ENCODE peak calls at places on chromosomes 2 and 18, in five cellular contexts. One of them, this sample, is unnamed.

GRCh38 chr18:7334973-7335568 is 104.2 kb downstream of the LRRC30 start:
- DNase-seq in H1: no peak
- DNase-seq in H9: no peak
- DNase-seq in IMR-90: no peak
- DNase-seq in neuronal stem cell: no peak
- DNase-seq in this sample: no peak

GRCh38 chr2:143732076-143732475 is 602.9 kb downstream of the ARHGAP15 start:
- DNase-seq in neuronal stem cell: no peak
- DNase-seq in IMR-90: peak
- DNase-seq in H9: no peak
- DNase-seq in H1: no peak
- DNase-seq in this sample: no peak

GRCh38 chr2:69781321-69782248 is 39.7 kb downstream of the ANXA4 start:
- DNase-seq in neuronal stem cell: no peak
- DNase-seq in IMR-90: no peak
- DNase-seq in H9: no peak
- DNase-seq in H1: no peak
- DNase-seq in this sample: no peak

GRCh38 chr2:127618551-127618950 is 27.4 kb upstream of the GPR17 start:
- DNase-seq in H9: no peak
- DNase-seq in neuronal stem cell: no peak
- DNase-seq in H1: no peak
- DNase-seq in IMR-90: no peak
- DNase-seq in this sample: no peak

GRCh38 chr2:157627594-157628281 is 926 bp downstream of the ACVR1C start:
- DNase-seq in neuronal stem cell: peak
- DNase-seq in H9: peak
- DNase-seq in H1: no peak
- DNase-seq in IMR-90: peak
- DNase-seq in this sample: no peak

GRCh38 chr18:8522756-8523155 is 86.5 kb upstream of the RAB12 start:
- DNase-seq in IMR-90: no peak
- DNase-seq in H9: no peak
- DNase-seq in H1: no peak
- DNase-seq in neuronal stem cell: no peak
- DNase-seq in this sample: no peak

GRCh38 chr2:241036397-241036963 is 38.1 kb downstream of the SNED1 start:
- DNase-seq in neuronal stem cell: peak
- DNase-seq in H9: peak
- DNase-seq in IMR-90: no peak
- DNase-seq in H1: no peak
- DNase-seq in this sample: no peak

GRCh38 chr2:69652206-69652605 is 8.7 kb upstream of the AAK1 start:
- DNase-seq in IMR-90: peak
- DNase-seq in H9: no peak
- DNase-seq in H1: no peak
- DNase-seq in neuronal stem cell: no peak
- DNase-seq in this sample: peak

GRCh38 chr2:74441111-74441689 is 537 bp downstream of the RTKN start:
- DNase-seq in IMR-90: no peak
- DNase-seq in H1: no peak
- DNase-seq in H9: no peak
- DNase-seq in neuronal stem cell: peak
- DNase-seq in this sample: no peak

GRCh38 chr18:54775686-54776085 is 52.6 kb upstream of the RAB27B start:
- DNase-seq in neuronal stem cell: no peak
- DNase-seq in H1: no peak
- DNase-seq in H9: no peak
- DNase-seq in IMR-90: peak
- DNase-seq in this sample: no peak

GRCh38 chr2:15808980-15809379 is 131.4 kb upstream of the MYCN start:
- DNase-seq in H9: peak
- DNase-seq in IMR-90: no peak
- DNase-seq in H1: no peak
- DNase-seq in neuronal stem cell: no peak
- DNase-seq in this sample: no peak

GRCh38 chr2:15812187-15812830 is 128.0 kb upstream of the MYCN start:
- DNase-seq in IMR-90: no peak
- DNase-seq in H1: no peak
- DNase-seq in H9: no peak
- DNase-seq in neuronal stem cell: no peak
- DNase-seq in this sample: no peak

GRCh38 chr2:15809504-15809903 is 130.8 kb upstream of the MYCN start:
- DNase-seq in neuronal stem cell: no peak
- DNase-seq in H1: no peak
- DNase-seq in IMR-90: no peak
- DNase-seq in H9: peak
- DNase-seq in this sample: no peak

GRCh38 chr2:15811367-15811766 is 129.0 kb upstream of the MYCN start:
- DNase-seq in H9: peak
- DNase-seq in H1: no peak
- DNase-seq in neuronal stem cell: peak
- DNase-seq in IMR-90: no peak
- DNase-seq in this sample: no peak

DNA sequence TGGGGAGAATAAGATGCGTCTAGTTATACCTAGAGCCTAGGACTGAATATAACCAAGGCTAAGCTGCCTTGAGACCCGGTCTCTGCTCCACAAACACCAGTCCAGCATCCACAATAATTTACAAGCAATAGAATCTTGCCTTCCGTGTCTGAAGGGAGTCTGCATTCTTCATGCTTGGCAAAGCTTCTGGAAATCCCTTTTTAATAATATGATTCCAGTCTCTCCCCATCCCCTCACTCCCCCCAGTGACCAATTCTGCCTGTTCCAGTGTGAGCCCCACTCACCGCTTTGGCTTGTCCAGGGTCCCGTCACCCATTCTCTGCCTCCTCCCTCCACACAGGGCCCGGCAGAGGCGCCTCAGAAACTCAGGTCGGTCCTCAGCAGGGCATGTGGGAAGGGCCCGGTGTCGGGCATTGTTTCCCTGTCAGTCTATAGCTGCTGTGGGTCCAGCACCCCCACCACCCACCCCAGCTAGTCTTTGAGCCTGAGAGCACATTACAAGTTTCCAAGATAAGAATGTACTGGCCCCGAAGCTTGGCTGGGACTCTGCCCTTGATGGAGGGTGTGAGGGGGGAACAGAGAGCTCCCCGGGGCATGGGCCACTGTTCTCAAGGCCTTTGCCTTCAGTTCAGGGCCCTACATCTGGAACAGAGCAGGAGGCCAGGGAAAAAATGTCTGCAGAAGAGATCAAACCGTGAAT is 129.7 kb upstream of the MYCN start:
- DNase-seq in H1: no peak
- DNase-seq in H9: no peak
- DNase-seq in neuronal stem cell: no peak
- DNase-seq in IMR-90: no peak
- DNase-seq in this sample: no peak
- H2BK120ac ChIP-seq in H1: no peak
- H2BK120ac ChIP-seq in H9: no peak
- H2BK120ac ChIP-seq in neuronal stem cell: peak
- H2BK120ac ChIP-seq in IMR-90: no peak
- H2BK120ac ChIP-seq in this sample: peak

GRCh38 chr2:29041161-29041660 is 33.1 kb downstream of the PCARE start:
- DNase-seq in H1: no peak
- DNase-seq in H9: no peak
- DNase-seq in neuronal stem cell: no peak
- DNase-seq in IMR-90: no peak
- DNase-seq in this sample: peak

GRCh38 chr2:29042581-29043075 is 31.7 kb downstream of the PCARE start:
- DNase-seq in H9: no peak
- DNase-seq in neuronal stem cell: no peak
- DNase-seq in IMR-90: peak
- DNase-seq in H1: no peak
- DNase-seq in this sample: no peak

GRCh38 chr2:29035346-29035745 is 39.0 kb downstream of the PCARE start:
- DNase-seq in H1: no peak
- DNase-seq in IMR-90: no peak
- DNase-seq in neuronal stem cell: no peak
- DNase-seq in H9: no peak
- DNase-seq in this sample: no peak

GRCh38 chr2:29040552-29040951 is 33.8 kb downstream of the PCARE start:
- DNase-seq in H9: no peak
- DNase-seq in neuronal stem cell: no peak
- DNase-seq in IMR-90: peak
- DNase-seq in H1: no peak
- DNase-seq in this sample: no peak

DNA sequence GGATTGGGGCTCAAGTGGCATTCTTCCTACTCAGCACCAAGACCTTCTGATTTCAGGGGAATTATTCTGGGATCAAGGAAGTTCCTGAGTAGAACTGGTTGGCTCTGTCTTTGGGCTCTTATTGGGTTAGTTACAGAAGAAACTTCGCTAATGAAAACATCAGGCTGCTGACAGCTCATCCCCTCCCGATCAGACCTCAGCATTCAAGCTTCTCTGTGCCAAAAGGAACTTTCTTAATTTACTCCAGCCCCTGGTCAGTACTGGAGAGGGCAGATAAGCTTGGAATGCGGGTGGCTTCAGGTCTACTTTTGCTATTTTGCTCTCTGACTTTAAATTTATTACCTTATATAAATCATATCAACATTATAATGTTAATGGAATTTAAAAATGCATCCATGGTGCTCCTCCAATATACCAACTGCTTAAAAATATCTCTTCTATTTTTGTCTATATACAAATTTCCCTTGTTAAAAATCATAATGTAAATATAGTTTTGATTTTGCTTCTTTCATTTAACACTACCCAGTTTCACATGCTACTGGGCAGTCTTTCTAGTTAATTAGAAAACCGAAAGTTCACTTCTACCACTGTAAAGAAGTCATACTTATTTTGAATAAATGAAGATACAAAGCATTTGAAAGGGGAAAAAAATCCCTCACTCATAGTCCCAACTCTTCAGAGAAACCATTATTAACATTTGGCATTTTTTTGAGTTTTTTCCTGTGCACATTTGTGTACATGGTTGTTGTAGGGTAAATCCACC is 34.4 kb downstream of the PCARE start:
- DNase-seq in IMR-90: no peak
- DNase-seq in neuronal stem cell: no peak
- DNase-seq in H1: no peak
- DNase-seq in H9: no peak
- DNase-seq in this sample: no peak
- H2AFZ ChIP-seq in IMR-90: no peak
- H2AFZ ChIP-seq in neuronal stem cell: no peak
- H2AFZ ChIP-seq in H1: no peak
- H2AFZ ChIP-seq in H9: no peak
- H2AFZ ChIP-seq in this sample: no peak

DNA sequence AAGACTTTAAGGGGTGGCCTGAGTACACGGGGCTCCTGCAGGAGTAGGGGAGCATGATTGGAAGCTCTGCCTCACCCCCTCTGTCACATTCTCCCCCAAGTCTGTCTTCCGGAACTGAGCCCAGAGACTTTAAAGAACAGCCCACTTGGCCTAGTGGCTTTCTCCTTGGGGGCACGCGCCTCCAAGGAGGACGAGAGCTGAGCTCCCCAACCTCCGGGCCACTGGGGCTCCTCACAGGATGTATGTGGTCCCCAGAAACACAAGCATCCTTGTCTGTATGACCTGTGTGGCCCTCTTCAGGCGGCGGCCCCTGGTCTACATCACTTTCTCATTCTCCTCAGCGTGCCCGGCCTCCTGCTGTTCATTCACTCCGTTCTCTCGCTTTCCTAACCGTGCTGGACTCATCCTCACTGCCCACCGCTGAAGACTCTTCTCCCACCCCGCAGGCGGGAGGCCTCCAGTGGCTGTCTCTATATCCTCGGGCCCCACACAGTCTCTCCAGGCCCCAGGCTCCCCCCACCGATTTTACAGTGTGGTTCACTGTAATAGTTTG is 23.7 kb downstream of the KCNF1 start:
- DNase-seq in neuronal stem cell: no peak
- DNase-seq in H9: no peak
- DNase-seq in H1: no peak
- DNase-seq in IMR-90: no peak
- DNase-seq in this sample: no peak
- H2BK120ac ChIP-seq in neuronal stem cell: no peak
- H2BK120ac ChIP-seq in H9: no peak
- H2BK120ac ChIP-seq in H1: no peak
- H2BK120ac ChIP-seq in IMR-90: peak
- H2BK120ac ChIP-seq in this sample: no peak

GRCh38 chr2:24435391-24436316 is 55.4 kb upstream of the NCOA1 start:
- DNase-seq in H1: no peak
- DNase-seq in neuronal stem cell: no peak
- DNase-seq in H9: no peak
- DNase-seq in IMR-90: peak
- DNase-seq in this sample: no peak
- H2AFZ ChIP-seq in H1: no peak
- H2AFZ ChIP-seq in neuronal stem cell: peak
- H2AFZ ChIP-seq in H9: no peak
- H2AFZ ChIP-seq in IMR-90: peak
- H2AFZ ChIP-seq in this sample: peak

GRCh38 chr2:64727843-64728463 is 74.2 kb upstream of the SERTAD2 start:
- DNase-seq in H1: no peak
- DNase-seq in neuronal stem cell: no peak
- DNase-seq in IMR-90: no peak
- DNase-seq in H9: peak
- DNase-seq in this sample: peak
- H2BK120ac ChIP-seq in H1: no peak
- H2BK120ac ChIP-seq in neuronal stem cell: no peak
- H2BK120ac ChIP-seq in IMR-90: no peak
- H2BK120ac ChIP-seq in H9: no peak
- H2BK120ac ChIP-seq in this sample: no peak

GRCh38 chr2:27832396-27832795 is 57.8 kb downstream of the RBKS start:
- DNase-seq in H9: no peak
- DNase-seq in IMR-90: peak
- DNase-seq in neuronal stem cell: no peak
- DNase-seq in H1: no peak
- DNase-seq in this sample: no peak
- H2AFZ ChIP-seq in H9: no peak
- H2AFZ ChIP-seq in IMR-90: no peak
- H2AFZ ChIP-seq in neuronal stem cell: no peak
- H2AFZ ChIP-seq in H1: no peak
- H2AFZ ChIP-seq in this sample: no peak

This sample was measured in trophoblast cell.